ENCODE peak calls at places on chromosomes 3 and 15, in nine cellular contexts. D is thyroid gland, L is lower lobe of right lung, V is uterus, C is cardiac muscle cell, P is kidney, O is pancreas, M is A549, R is lung. J is an unnamed sample.

GRCh38 chr3:71673486-71673885 is 51.7 kb downstream of the EIF4E3 start:
- DNase-seq in V (no peak), M (no peak), O (no peak), L (no peak), D (no peak), R (no peak), P (no peak), C (no peak), J (no peak)

GRCh38 chr3:180619723-180620122 is 17.8 kb downstream of the TTC14 start:
- DNase-seq in R (no peak), O (no peak), M (no peak), V (no peak), L (no peak), D (no peak), P (no peak), C (no peak), J (no peak)

GRCh38 chr3:127688416-127689265 is 15.9 kb downstream of the ABTB1 start:
- DNase-seq in M (no peak), L (peak; percentile 34), V (no peak), D (peak; percentile 1), C (no peak), P (peak; percentile 52), R (no peak), O (peak; percentile 44), J (no peak)

GRCh38 chr15:34264070-34264469 is 39.3 kb downstream of the EMC4 start:
- DNase-seq in C (no peak), D (no peak), V (no peak), P (no peak), O (no peak), M (no peak), R (no peak), L (no peak), J (no peak)

GRCh38 chr3:120274739-120275167 is 10.3 kb downstream of the GPR156 start:
- DNase-seq in M (peak; percentile 21), O (no peak), P (no peak), R (no peak), C (no peak), D (peak; percentile 61), V (no peak), L (no peak), J (no peak)

GRCh38 chr3:20375302-20375701 is 189.3 kb upstream of the SGO1 start:
- DNase-seq in P (no peak), C (no peak), D (no peak), L (no peak), M (no peak), R (no peak), O (no peak), V (no peak), J (no peak)

GRCh38 chr3:192655627-192656026 is 71.7 kb downstream of the FGF12 start:
- DNase-seq in C (no peak), O (no peak), L (no peak), V (no peak), D (no peak), P (no peak), R (no peak), M (no peak), J (no peak)

GRCh38 chr3:192444096-192444790 is 283.1 kb downstream of the FGF12 start:
- DNase-seq in M (peak; percentile 53), R (peak; percentile 49), C (peak; percentile 74), D (peak; percentile 55), P (peak; percentile 79), L (peak; percentile 62), V (peak; percentile 16), O (peak; percentile 76), J (no peak)

GRCh38 chr3:100159564-100160153 is 45.4 kb upstream of the FILIP1L start:
- DNase-seq in P (no peak), V (no peak), M (no peak), D (no peak), L (no peak), O (no peak), R (no peak), C (no peak), J (no peak)

GRCh38 chr3:10503217-10503796 is 2.1 kb downstream of the ATP2B2 start:
- DNase-seq in R (no peak), P (no peak), V (no peak), C (no peak), M (no peak), O (no peak), D (no peak), L (no peak), J (no peak)

GRCh38 chr15:100913961-100914360 is 5.2 kb upstream of the LRRK1 start:
- DNase-seq in R (no peak), L (no peak), M (no peak), C (no peak), P (peak; percentile 67), V (no peak), D (no peak), O (no peak), J (no peak)

GRCh38 chr15:100918034-100918689 is 995 bp upstream of the LRRK1 start:
- DNase-seq in O (peak; percentile 93), R (peak; percentile 85), P (peak; percentile 91), V (peak; percentile 69), C (peak; percentile 80), D (peak; percentile 84), L (peak; percentile 92), M (peak; percentile 92), J (peak; percentile 49)

GRCh38 chr15:100918690-100919480 is at the start of gene LRRK1:
- DNase-seq in R (no peak), P (no peak), O (peak; percentile 79), C (peak; percentile 44), D (peak; percentile 25), M (peak; percentile 64), L (peak; percentile 77), V (no peak), J (no peak)

GRCh38 chr15:100911086-100911485 is 8.1 kb upstream of the LRRK1 start:
- DNase-seq in M (no peak), D (no peak), O (no peak), C (no peak), V (no peak), L (no peak), R (no peak), P (peak; percentile 2), J (no peak)

DNA sequence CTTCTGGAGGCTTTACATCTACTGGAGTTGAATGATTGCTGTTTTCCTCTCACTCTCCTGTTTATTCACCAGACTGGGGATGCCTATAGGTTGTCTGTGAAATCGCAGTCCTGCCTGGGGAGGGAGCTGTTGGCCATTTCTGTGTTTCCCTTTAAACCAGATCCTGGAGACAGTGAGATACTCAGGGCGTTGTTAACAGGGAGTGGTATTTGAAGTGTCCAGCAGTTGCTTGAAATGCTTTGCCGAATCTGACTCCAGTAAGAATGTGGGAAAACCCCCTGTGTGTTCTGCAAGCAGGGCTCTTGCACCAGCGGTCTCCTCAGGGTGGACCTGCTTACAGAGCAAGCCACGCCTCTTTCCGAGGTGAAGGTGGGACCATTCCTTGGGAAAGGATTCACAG is 4.3 kb upstream of the LRRK1 start:
- DNase-seq in D (peak; percentile 58), O (no peak), C (peak; percentile 50), V (no peak), R (peak; percentile 52), P (peak; percentile 4), M (no peak), L (no peak), J (no peak)
- TF ChIP-seq CTCF in D (peak; percentile 29), O (no peak), C (peak; percentile 30), V (no peak), R (no peak), P (no peak), M (no peak), L (peak; percentile 27), J (no peak)

GRCh38 chr3:101941253-101942039 is 92.1 kb downstream of the NFKBIZ start:
- DNase-seq in L (no peak), D (no peak), O (no peak), V (no peak), R (no peak), P (no peak), C (no peak), M (no peak), J (no peak)

GRCh38 chr3:101939391-101939790 is 90.1 kb downstream of the NFKBIZ start:
- DNase-seq in D (no peak), P (no peak), C (no peak), M (no peak), O (no peak), V (no peak), R (no peak), L (no peak), J (no peak)

GRCh38 chr3:101942356-101942755 is 93.0 kb downstream of the NFKBIZ start:
- DNase-seq in L (no peak), M (no peak), P (no peak), R (no peak), O (no peak), C (no peak), D (no peak), V (no peak), J (no peak)

GRCh38 chr3:101938262-101938847 is 89.0 kb downstream of the NFKBIZ start:
- DNase-seq in L (no peak), C (no peak), V (no peak), M (no peak), D (no peak), R (no peak), O (no peak), P (no peak), J (no peak)

GRCh38 chr3:101940521-101940992 is 91.2 kb downstream of the NFKBIZ start:
- DNase-seq in L (peak; percentile 76), C (peak; percentile 89), V (peak; percentile 65), O (peak; percentile 17), M (peak; percentile 24), D (no peak), R (peak; percentile 41), P (no peak), J (no peak)
- H3K4me3 ChIP-seq in L (no peak overlapping the region), C (no peak overlapping the region), V (no peak overlapping the region), O (no peak overlapping the region), M (no peak overlapping the region), D (no peak overlapping the region), R (no peak overlapping the region), P (no peak overlapping the region), J (no peak overlapping the region)

DNA sequence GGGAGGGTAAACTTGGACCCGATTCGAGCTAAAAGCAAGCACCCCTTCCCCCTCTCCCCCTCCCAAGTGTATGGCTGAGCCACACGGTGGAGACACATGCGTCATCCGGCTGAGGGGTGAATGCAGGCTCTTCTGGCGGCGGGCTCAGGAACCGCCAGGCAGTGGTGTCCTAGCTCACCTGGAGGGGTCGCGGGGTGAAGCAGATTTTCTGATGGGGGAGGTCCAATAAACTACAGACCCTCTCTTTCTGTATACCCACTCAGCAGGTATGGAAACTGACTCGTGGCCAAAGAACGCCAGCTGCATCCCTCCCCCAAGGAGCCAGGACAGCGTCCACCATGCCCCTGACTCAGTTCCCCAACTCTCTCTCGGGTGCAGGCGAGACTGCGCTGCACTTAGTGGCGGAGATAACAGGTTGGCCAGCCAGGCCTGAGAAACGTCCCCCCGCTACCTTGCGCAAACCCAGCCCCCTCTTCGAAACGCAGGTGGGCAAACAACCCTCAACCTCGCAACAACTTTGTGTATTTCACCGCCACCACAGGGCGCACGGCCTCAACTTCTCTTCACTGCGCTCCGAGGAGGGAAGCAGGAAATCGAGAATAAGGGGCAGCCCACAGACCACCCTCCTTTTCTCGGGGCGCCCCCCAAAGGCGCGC is 1.3 kb downstream of the MAGI1 start:
- DNase-seq in M (peak; percentile 26), P (peak; percentile 70), C (peak; percentile 65), O (peak; percentile 77), D (peak; percentile 78), R (peak; percentile 50), V (peak; percentile 37), L (peak; percentile 71), J (no peak)
- H3K4me1 ChIP-seq in M (peaks cover 14% of the 10 kb centered on the region), P (no peaks in the 10 kb centered on the region), C (peaks cover 18% of the 10 kb centered on the region), O (no peaks in the 10 kb centered on the region), D (peaks cover 12% of the 10 kb centered on the region), R (peaks cover 14% of the 10 kb centered on the region), V (no peaks in the 10 kb centered on the region), L (peaks cover 21% of the 10 kb centered on the region), J (no peaks in the 10 kb centered on the region)

DNA sequence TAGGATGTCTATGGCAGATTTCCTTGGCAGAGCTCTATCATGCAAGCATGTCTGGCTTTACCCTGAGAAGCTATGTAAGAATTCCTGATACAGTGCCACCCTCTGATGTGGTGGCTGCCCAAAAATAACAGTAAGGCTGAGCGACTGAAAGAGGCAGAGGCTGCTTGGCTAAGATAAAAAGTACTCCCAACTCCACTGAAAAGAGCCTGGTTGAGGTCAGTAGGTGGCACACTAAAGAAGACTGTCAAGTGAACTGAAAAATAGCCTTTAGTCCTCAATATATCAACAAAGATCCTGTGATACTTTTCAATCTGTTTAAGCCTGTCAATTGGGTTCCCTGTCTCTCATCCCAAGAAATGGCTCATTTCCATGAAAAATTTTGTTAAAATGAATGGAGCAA is 31.7 kb downstream of the BTLA start:
- DNase-seq in C (no peak), M (peak; percentile 2), R (no peak), D (no peak), L (no peak), O (no peak), P (no peak), V (no peak), J (no peak)
- TF ChIP-seq CTCF in C (no peak), M (no peak), R (no peak), D (no peak), L (no peak), O (no peak), P (no peak), V (no peak), J (no peak)